ENCODE peak calls at places on chromosome 6, in seven cellular contexts. B is prostate gland; C is CD8-positive, alpha-beta T cell; V is cardiac muscle cell; O is fibroblast of lung; M is brain microvascular endothelial cell; K is left ventricle myocardium inferior. J is an unnamed sample.

GRCh38 chr6:26315274-26315673 is 49.7 kb upstream of the BTN3A2 start:
- DNase-seq in V (no peak), O (no peak), K (no peak), B (no peak), C (no peak), M (no peak), J (no peak)

GRCh38 chr6:30795549-30796293 is 51.4 kb upstream of the IER3 start:
- DNase-seq in M (no peak), B (no peak), V (no peak), K (no peak), C (no peak), O (no peak), J (no peak)

GRCh38 chr6:41100871-41101287 is 28.1 kb downstream of the NFYA start:
- DNase-seq in V (peak; percentile 14), O (no peak), B (no peak), C (peak; percentile 2), M (no peak), K (peak; percentile 16), J (no peak)

GRCh38 chr6:82040405-82041221 is 206.9 kb downstream of the IBTK start:
- DNase-seq in B (peak; percentile 6), V (peak; percentile 76), O (peak; percentile 67), C (no peak), M (peak; percentile 64), K (no peak), J (no peak)

GRCh38 chr6:125078602-125079321 is 74.8 kb upstream of the TPD52L1 start:
- DNase-seq in M (no peak), V (no peak), K (no peak), O (no peak), B (no peak), C (no peak), J (no peak)

GRCh38 chr6:86192123-86192522 is 549.4 kb upstream of the SYNCRIP start:
- DNase-seq in B (peak; percentile 9), M (peak; percentile 0), V (no peak), K (no peak), O (peak; percentile 0), C (no peak), J (no peak)

GRCh38 chr6:135030532-135031178 is 24.0 kb downstream of the HBS1L start:
- DNase-seq in B (no peak), M (no peak), C (no peak), O (peak; percentile 75), K (no peak), V (peak; percentile 53), J (no peak)

GRCh38 chr6:34610819-34611477 is 54.8 kb upstream of the SPDEF start:
- DNase-seq in O (peak; percentile 91), C (no peak), B (no peak), M (peak; percentile 86), K (no peak), V (peak; percentile 83), J (no peak)

GRCh38 chr6:29332676-29333075 is 31.2 kb downstream of the OR14J1 start:
- DNase-seq in K (no peak), O (no peak), B (no peak), C (no peak), V (no peak), M (no peak), J (no peak)

DNA sequence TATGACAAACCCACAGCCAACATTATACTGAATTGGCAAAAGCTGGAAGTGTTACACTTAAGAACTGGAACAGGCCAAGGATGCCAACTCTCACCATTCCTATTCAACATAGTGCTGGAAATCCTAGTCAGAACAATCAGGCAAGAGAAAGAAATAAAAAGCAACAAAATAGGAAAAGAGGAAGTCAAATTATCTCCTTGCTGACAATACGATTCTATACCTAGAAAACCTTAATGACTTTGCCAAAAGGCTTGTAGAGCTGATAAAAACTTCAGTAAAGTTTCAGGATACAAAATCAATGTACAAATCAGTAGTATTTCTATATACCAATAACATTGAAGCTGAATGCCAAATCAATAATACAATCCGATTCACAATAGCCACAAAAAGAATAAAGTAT is 32.4 kb downstream of the OR5V1 start:
- DNase-seq in V (no peak), M (no peak), B (no peak), K (no peak), C (no peak), O (no peak), J (no peak)
- H3K27me3 ChIP-seq in V (no peaks in the 10 kb centered on the region), M (no peaks in the 10 kb centered on the region), B (no peaks in the 10 kb centered on the region), K (peaks cover 6% of the 10 kb centered on the region), C (peaks cover 3% of the 10 kb centered on the region), O (no peaks in the 10 kb centered on the region), J (no peaks in the 10 kb centered on the region)

GRCh38 chr6:161284653-161285052 is 10.8 kb upstream of the AGPAT4 start:
- DNase-seq in C (no peak), K (no peak), B (no peak), O (no peak), V (no peak), M (no peak), J (no peak)
- TF ChIP-seq CTCF in C (no peak), K (no peak), B (no peak), O (no peak), V (no peak), M (no peak), J (no peak)

DNA sequence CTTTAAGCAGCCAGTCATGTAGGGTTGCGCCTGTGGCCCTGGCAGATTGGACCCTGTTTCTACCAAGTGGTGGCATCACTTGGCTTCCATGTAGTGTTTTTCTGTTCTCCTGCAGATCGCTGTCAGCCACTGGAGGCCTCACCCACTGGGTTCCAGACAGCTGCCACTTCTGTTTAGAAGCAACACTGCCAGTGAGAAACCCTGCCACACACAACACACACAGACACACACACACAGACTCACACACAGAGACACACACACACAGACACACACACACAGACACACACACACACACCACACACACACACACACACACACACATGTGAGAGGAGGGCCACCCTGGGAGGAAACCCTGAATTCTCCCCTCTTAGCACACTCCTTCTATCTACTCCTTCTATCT is 51.8 kb downstream of the UTRN start:
- DNase-seq in K (no peak), V (no peak), C (no peak), M (no peak), O (no peak), B (no peak), J (no peak)
- H3K27me3 ChIP-seq in K (no peaks in the 10 kb centered on the region), V (no peaks in the 10 kb centered on the region), C (no peaks in the 10 kb centered on the region), M (no peaks in the 10 kb centered on the region), O (no peaks in the 10 kb centered on the region), B (no peaks in the 10 kb centered on the region), J (no peaks in the 10 kb centered on the region)

GRCh38 chr6:89597988-89598387 is 40.6 kb downstream of the LYRM2 start:
- DNase-seq in M (peak; percentile 14), O (peak; percentile 6), B (no peak), C (no peak), K (no peak), V (peak; percentile 62), J (no peak)
- TF ChIP-seq CTCF in M (no peak), O (no peak), B (peak; percentile 30), C (no peak), K (peak; percentile 29), V (peak; percentile 7), J (no peak)

GRCh38 chr6:138161434-138162103 is at the start of gene ARFGEF3:
- DNase-seq in V (peak; percentile 13), O (no peak), B (peak; percentile 66), C (no peak), M (no peak), K (peak; percentile 34), J (peak; percentile 69)

GRCh38 chr6:138157986-138158638 is 3.6 kb upstream of the ARFGEF3 start:
- DNase-seq in M (peak; percentile 16), B (no peak), O (peak; percentile 3), K (no peak), V (peak; percentile 7), C (no peak), J (no peak)

GRCh38 chr6:138161118-138161433 is 663 bp upstream of the ARFGEF3 start:
- DNase-seq in M (no peak), V (no peak), C (no peak), B (no peak), O (no peak), K (no peak), J (no peak)

GRCh38 chr6:138160329-138161117 is 1.2 kb upstream of the ARFGEF3 start:
- DNase-seq in M (no peak), C (no peak), K (no peak), V (no peak), B (peak; percentile 49), O (no peak), J (no peak)

GRCh38 chr6:138159246-138159645 is 2.5 kb upstream of the ARFGEF3 start:
- DNase-seq in K (no peak), C (no peak), O (no peak), M (no peak), V (no peak), B (no peak), J (no peak)
- H3K27me3 ChIP-seq in K (peaks cover 43% of the 10 kb centered on the region), C (peaks cover 20% of the 10 kb centered on the region), O (peaks cover 34% of the 10 kb centered on the region), M (peaks cover 45% of the 10 kb centered on the region), V (peaks cover 79% of the 10 kb centered on the region), B (no peaks in the 10 kb centered on the region), J (peaks cover 47% of the 10 kb centered on the region)

DNA sequence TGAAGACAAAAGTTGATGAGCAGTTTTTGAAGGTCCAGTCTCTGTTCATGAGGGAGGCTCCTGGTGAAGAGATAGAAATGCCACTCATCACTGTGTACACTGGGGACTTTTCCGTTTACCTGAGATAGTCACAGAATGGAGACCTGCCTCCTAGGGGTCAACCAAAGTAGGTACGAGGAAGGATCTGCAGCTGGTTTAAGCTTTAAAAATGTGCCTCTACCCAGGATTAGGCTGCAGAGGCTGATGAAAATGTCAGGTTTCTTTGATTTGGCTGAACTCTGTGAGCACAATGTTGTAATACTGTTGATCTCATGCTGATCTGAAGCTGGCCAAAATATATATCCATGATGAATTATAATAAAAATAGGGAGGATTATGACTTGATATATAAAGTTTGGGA is 182.8 kb downstream of the ADAT2 start:
- DNase-seq in K (no peak), B (no peak), V (no peak), M (no peak), O (no peak), C (no peak), J (no peak)
- TF ChIP-seq CTCF in K (no peak), B (no peak), V (no peak), M (no peak), O (no peak), C (no peak), J (no peak)

GRCh38 chr6:93419304-93420162 is at the start of gene EPHA7:
- DNase-seq in M (peak; percentile 95), O (peak; percentile 95), V (peak; percentile 95), C (no peak), K (peak; percentile 92), B (peak; percentile 96), J (peak; percentile 88)
- H3K27me3 ChIP-seq in M (peaks cover 2% of the 10 kb centered on the region), O (peaks cover 16% of the 10 kb centered on the region), V (no peaks in the 10 kb centered on the region), C (peaks cover 15% of the 10 kb centered on the region), K (peaks cover 85% of the 10 kb centered on the region), B (no peaks in the 10 kb centered on the region), J (peaks cover 94% of the 10 kb centered on the region)

J was measured in transverse colon.